ENCODE peak calls at places on chromosome 1, in ten cellular contexts. M is Peyer's patch, W is AG04450, D is endothelial cell, U is mucosa of descending colon, T is AG09319, R is epithelial cell of esophagus, H is endodermal cell, F is astrocyte of the cerebellum, Q is ovary. E is an unnamed sample.

GRCh38 chr1:2229032-2229920 is 1.2 kb downstream of the SKI start:
- DNase-seq in M (peak; percentile 87), W (no peak), D (peak; percentile 57), U (peak; percentile 82), T (no peak), R (peak; percentile 52), H (peak; percentile 79), F (no peak), Q (peak; percentile 88), E (peak; percentile 51)

GRCh38 chr1:92329356-92330129 is 30.7 kb downstream of the RPAP2 start:
- DNase-seq in M (no peak), W (no peak), D (no peak), U (no peak), T (peak; percentile 40), R (peak; percentile 92), H (no peak), F (peak; percentile 39), Q (no peak), E (peak; percentile 92)

GRCh38 chr1:19032413-19032695 is 75.9 kb upstream of the IFFO2 start:
- DNase-seq in M (peak; percentile 39), W (no peak), D (no peak), U (no peak), T (no peak), R (no peak), H (no peak), F (no peak), Q (no peak), E (no peak)

GRCh38 chr1:65420590-65421340 is at the start of the genes LEPR and LEPROT:
- DNase-seq in M (no peak), W (no peak), D (no peak), U (no peak), T (no peak), R (no peak), H (no peak), F (peak; percentile 31), Q (no peak), E (no peak)

GRCh38 chr1:18141661-18142060 is 34.1 kb downstream of the IGSF21 start:
- DNase-seq in M (no peak), W (no peak), D (no peak), U (no peak), T (no peak), R (no peak), H (no peak), F (no peak), Q (no peak), E (no peak)

GRCh38 chr1:223203011-223203410 is 60.0 kb upstream of the TLR5 start:
- DNase-seq in M (no peak), W (no peak), D (no peak), U (no peak), T (no peak), R (no peak), H (no peak), F (no peak), Q (no peak), E (no peak)

GRCh38 chr1:56435434-56436337 is 143.7 kb downstream of the PLPP3 start:
- DNase-seq in M (no peak), W (no peak), D (no peak), U (no peak), T (no peak), R (no peak), H (peak; percentile 83), F (no peak), Q (no peak), E (no peak)

GRCh38 chr1:152459596-152460528 is 45.8 kb upstream of the CRNN start:
- DNase-seq in M (peak; percentile 89), W (no peak), D (peak; percentile 83), U (peak; percentile 78), T (peak; percentile 44), R (peak; percentile 82), H (peak; percentile 76), F (peak; percentile 18), Q (peak; percentile 24), E (peak; percentile 85)

GRCh38 chr1:36159614-36160387 is 3.8 kb downstream of the MAP7D1 start:
- DNase-seq in M (no peak), W (no peak), D (no peak), U (no peak), T (no peak), R (no peak), H (no peak), F (no peak), Q (no peak), E (no peak)

GRCh38 chr1:36160388-36160948 is 4.5 kb downstream of the MAP7D1 start:
- DNase-seq in M (no peak), W (no peak), D (no peak), U (no peak), T (no peak), R (no peak), H (no peak), F (no peak), Q (no peak), E (no peak)

GRCh38 chr1:36161656-36162531 is 5.9 kb downstream of the MAP7D1 start:
- DNase-seq in M (peak; percentile 78), W (no peak), D (no peak), U (no peak), T (no peak), R (peak; percentile 98), H (peak; percentile 75), F (no peak), Q (no peak), E (peak; percentile 60)

GRCh38 chr1:36162680-36163079 is 6.7 kb downstream of the MAP7D1 start:
- DNase-seq in M (no peak), W (no peak), D (no peak), U (no peak), T (no peak), R (no peak), H (no peak), F (no peak), Q (no peak), E (no peak)

DNA sequence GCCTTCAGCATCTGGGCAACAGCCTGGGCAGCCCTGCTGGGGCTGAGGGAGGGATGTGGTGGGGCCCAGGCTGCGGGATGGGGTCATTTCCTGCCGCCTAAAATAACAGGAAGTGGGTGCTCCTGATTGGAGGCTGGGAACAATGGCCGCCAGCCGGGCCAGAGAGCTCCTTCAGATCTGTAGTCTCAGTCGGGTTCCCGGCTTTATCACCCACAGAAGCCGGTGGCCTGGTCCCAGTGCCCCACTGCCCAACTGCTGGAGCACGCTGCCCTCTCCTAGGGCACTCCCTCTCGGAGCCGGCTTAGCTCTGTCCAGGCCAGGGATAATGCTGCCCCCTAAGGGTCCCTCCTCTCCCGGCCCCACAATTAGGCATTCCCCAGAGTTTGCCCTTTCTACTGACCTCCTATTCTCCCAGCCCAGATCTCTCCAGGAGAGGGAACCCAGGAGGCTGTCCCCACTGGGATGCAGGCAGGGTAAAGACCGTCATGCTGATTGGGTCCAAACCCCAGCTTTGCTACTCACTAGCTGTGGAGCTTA is 5.1 kb downstream of the MAP7D1 start:
- DNase-seq in M (peak; percentile 87), W (no peak), D (peak; percentile 74), U (peak; percentile 71), T (no peak), R (peak; percentile 64), H (peak; percentile 89), F (no peak), Q (peak; percentile 69), E (peak; percentile 59)
- TF ChIP-seq CTCF in M (no peak), W (peak; percentile 56), D (no peak), U (no peak), T (peak; percentile 40), R (no peak), H (peak; percentile 73), F (peak; percentile 53), Q (no peak), E (peak; percentile 40)

DNA sequence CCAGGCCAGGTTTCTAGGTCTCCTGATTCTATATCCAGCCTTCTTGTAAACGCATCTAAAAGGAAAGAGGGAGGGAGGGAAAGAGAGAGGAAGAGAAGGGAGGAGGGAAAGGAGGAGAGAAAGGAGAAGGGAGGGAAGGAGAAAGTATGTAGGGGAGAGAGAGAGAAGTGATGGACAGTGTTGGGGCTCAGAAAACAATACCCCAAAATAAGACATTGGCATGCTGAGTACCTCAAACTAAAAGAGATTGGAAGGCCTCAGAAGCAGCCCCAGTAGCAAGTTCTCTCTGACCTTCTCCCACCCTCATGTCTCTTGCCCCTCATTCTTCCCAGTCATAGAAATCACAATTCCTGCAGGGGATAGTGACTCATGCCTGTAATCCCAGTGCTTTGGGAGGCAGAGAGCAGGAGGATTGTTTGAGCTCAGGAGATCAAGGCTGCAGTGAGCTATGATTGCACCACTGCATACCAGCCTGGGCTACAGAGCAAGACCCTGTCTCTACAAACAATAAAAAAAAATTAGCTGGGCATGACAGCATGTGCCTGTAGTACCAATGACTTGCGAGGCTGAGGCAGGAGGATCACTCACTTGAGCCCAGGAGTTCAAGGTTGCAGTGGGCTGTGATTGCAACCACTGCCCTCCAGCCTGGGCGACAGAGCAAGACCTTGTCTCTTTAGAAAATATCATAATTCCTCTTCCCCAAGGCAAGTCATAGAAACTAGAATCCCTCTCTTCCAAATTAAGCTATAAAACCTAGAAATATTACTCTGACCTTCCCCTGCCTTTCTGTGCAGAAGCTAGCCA is 51.2 kb downstream of the DNTTIP2 start:
- DNase-seq in M (no peak), W (no peak), D (no peak), U (no peak), T (no peak), R (peak; percentile 65), H (no peak), F (no peak), Q (no peak), E (no peak)
- TF ChIP-seq CTCF in M (no peak), W (no peak), D (no peak), U (no peak), T (no peak), R (no peak), H (no peak), F (no peak), Q (no peak), E (no peak)

GRCh38 chr1:218284377-218284916 is 646 bp upstream of the RRP15 start:
- DNase-seq in M (no peak), W (no peak), D (peak; percentile 7), U (no peak), T (no peak), R (peak; percentile 23), H (no peak), F (no peak), Q (no peak), E (no peak)

GRCh38 chr1:218281285-218281684 is 3.8 kb upstream of the RRP15 start:
- DNase-seq in M (no peak), W (no peak), D (no peak), U (no peak), T (no peak), R (no peak), H (no peak), F (no peak), Q (no peak), E (no peak)

DNA sequence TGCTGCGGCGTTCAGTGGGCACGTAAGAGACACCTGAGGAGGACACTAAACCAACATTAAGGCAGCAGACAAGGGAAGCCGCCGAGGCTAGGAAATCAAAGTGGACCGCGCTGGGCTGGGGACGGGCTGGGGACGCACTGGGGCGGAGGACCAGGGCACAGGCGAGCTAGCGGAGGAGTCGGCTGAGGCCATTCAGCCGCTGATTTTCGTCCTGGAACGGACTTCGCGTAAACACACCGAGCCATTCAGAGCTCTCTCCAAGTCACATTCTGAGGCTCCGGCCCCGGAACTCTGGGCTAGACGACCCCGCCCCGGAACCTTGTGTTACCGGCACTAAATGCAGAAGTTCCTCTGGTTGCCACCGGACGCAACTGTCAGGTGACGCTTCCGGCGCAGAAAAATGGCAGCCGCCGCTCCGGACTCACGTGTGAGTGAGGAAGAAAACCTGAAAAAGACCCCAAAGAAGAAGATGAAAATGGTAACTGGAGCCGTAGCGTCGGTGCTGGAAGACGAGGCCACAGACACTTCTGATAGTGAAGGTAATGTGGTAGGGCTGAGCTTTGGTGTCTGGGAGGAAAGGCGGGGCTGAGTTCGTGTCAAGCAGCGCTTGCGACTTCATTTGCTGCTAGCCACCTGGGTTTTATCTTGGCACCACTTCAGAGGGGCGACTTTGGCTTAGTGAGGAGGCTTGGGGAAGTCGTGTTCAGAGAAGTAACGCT is at the start of gene RRP15:
- DNase-seq in M (peak; percentile 94), W (peak; percentile 82), D (peak; percentile 72), U (peak; percentile 92), T (peak; percentile 71), R (peak; percentile 92), H (peak; percentile 97), F (peak; percentile 85), Q (peak; percentile 87), E (peak; percentile 97)
- TF ChIP-seq CTCF in M (peak; percentile 5), W (no peak), D (no peak), U (no peak), T (no peak), R (no peak), H (no peak), F (no peak), Q (no peak), E (no peak)

DNA sequence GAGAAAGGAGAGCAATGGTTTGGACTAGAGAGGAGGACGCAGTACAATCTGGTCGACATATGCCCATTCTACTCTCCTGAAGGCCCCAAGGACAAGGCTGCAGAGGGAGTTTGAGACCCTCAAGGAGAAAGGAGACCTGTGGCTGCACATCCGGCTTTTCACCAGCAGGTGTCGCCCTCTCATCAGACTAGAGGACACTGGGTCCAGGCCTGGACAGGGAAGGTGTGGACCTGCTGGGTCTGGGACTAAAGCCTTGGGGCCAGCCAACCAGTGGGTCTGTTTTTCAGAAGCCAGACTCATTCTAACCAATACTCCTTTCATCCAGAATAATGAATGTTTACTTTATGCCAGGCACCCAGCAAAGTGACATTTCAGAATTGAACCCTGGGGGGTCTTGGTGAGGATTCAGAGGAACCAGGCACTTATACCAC is 5.0 kb downstream of the SRARP start:
- DNase-seq in M (peak; percentile 90), W (no peak), D (peak; percentile 85), U (peak; percentile 82), T (no peak), R (peak; percentile 71), H (peak; percentile 98), F (peak; percentile 64), Q (peak; percentile 89), E (peak; percentile 81)
- TF ChIP-seq CTCF in M (peak; percentile 84), W (peak; percentile 95), D (peak; percentile 98), U (peak; percentile 88), T (peak; percentile 96), R (peak; percentile 99), H (peak; percentile 98), F (peak; percentile 94), Q (peak; percentile 97), E (peak; percentile 97)

E was measured in MCF 10A.